ENCODE peak calls at places on chromosomes 6 and 20, in four cellular contexts. One of them, this sample, is unnamed.

GRCh38 chr6:106069478-106069877 is 16.7 kb upstream of the PRDM1 start:
- DNase-seq in colonic mucosa: peak; percentile 35
- DNase-seq in RPMI7951: peak; percentile 85
- DNase-seq in NCI-H446 treated with DMSO at 0.1 percent for 48 hours: peak; percentile 69
- DNase-seq in this sample: peak; percentile 79

GRCh38 chr6:40916816-40917215 is 122.2 kb downstream of the UNC5CL start:
- DNase-seq in RPMI7951: no peak
- DNase-seq in NCI-H446 treated with DMSO at 0.1 percent for 48 hours: no peak
- DNase-seq in colonic mucosa: no peak
- DNase-seq in this sample: no peak

GRCh38 chr20:13274311-13274965 is 53.4 kb downstream of the ISM1 start:
- DNase-seq in RPMI7951: no peak
- DNase-seq in NCI-H446 treated with DMSO at 0.1 percent for 48 hours: no peak
- DNase-seq in colonic mucosa: no peak
- DNase-seq in this sample: no peak

GRCh38 chr20:21136015-21136732 is 10.3 kb downstream of the KIZ start:
- DNase-seq in colonic mucosa: no peak
- DNase-seq in RPMI7951: no peak
- DNase-seq in NCI-H446 treated with DMSO at 0.1 percent for 48 hours: no peak
- DNase-seq in this sample: no peak

GRCh38 chr6:82363368-82364086 is at the start of gene TPBG:
- DNase-seq in NCI-H446 treated with DMSO at 0.1 percent for 48 hours: no peak
- DNase-seq in colonic mucosa: peak; percentile 74
- DNase-seq in RPMI7951: peak; percentile 72
- DNase-seq in this sample: peak; percentile 82

GRCh38 chr20:61887694-61888093 is 178.0 kb downstream of the TAF4 start:
- DNase-seq in NCI-H446 treated with DMSO at 0.1 percent for 48 hours: no peak
- DNase-seq in RPMI7951: no peak
- DNase-seq in colonic mucosa: no peak
- DNase-seq in this sample: no peak

GRCh38 chr6:33995046-33995872 is 150.6 kb downstream of the GRM4 start:
- DNase-seq in RPMI7951: no peak
- DNase-seq in NCI-H446 treated with DMSO at 0.1 percent for 48 hours: peak; percentile 19
- DNase-seq in colonic mucosa: peak; percentile 92
- DNase-seq in this sample: no peak

GRCh38 chr6:52663120-52663934 is 7.6 kb upstream of the TMEM14A start:
- DNase-seq in NCI-H446 treated with DMSO at 0.1 percent for 48 hours: peak; percentile 36
- DNase-seq in RPMI7951: peak; percentile 77
- DNase-seq in colonic mucosa: peak; percentile 63
- DNase-seq in this sample: peak; percentile 90

GRCh38 chr6:34079899-34080298 is 66.0 kb downstream of the GRM4 start:
- DNase-seq in NCI-H446 treated with DMSO at 0.1 percent for 48 hours: no peak
- DNase-seq in colonic mucosa: no peak
- DNase-seq in RPMI7951: no peak
- DNase-seq in this sample: no peak

GRCh38 chr20:43448748-43449535 is 8.8 kb upstream of the SRSF6 start:
- DNase-seq in colonic mucosa: peak; percentile 30
- DNase-seq in RPMI7951: peak; percentile 68
- DNase-seq in NCI-H446 treated with DMSO at 0.1 percent for 48 hours: no peak
- DNase-seq in this sample: peak; percentile 65